ENCODE peak calls at places on chromosomes 3 and 15, in six cellular contexts. D is GM12864, Y is endothelial cell, O is kidney epithelial cell, V is lower leg skin, B is RWPE1. H is an unnamed sample.

GRCh38 chr3:9715764-9716437 is 12.3 kb downstream of the CPNE9 start:
- DNase-seq in D (no peak), Y (no peak), O (peak; percentile 38), V (peak; percentile 93), B (peak; percentile 80), H (peak; percentile 29)

GRCh38 chr15:42080585-42081462 is 13.5 kb downstream of the PLA2G4D start:
- DNase-seq in D (no peak), Y (no peak), O (no peak), V (peak; percentile 79), B (no peak), H (no peak)

GRCh38 chr15:81357178-81357686 is 16.8 kb downstream of the TMC3 start:
- DNase-seq in D (no peak), Y (no peak), O (no peak), V (no peak), B (no peak), H (no peak)

GRCh38 chr15:52787123-52787503 is 3.0 kb downstream of the ONECUT1 start:
- DNase-seq in D (no peak), Y (no peak), O (no peak), V (no peak), B (no peak), H (no peak)

GRCh38 chr3:150367771-150368170 is 40.3 kb upstream of the TSC22D2 start:
- DNase-seq in D (no peak), Y (no peak), O (no peak), V (no peak), B (no peak), H (no peak)

GRCh38 chr3:42061711-42062408 is 29.3 kb upstream of the TRAK1 start:
- DNase-seq in D (no peak), Y (no peak), O (no peak), V (peak; percentile 95), B (peak; percentile 87), H (peak; percentile 52)

GRCh38 chr3:9955067-9955502 is 2.9 kb upstream of the PRRT3 start:
- DNase-seq in D (no peak), Y (no peak), O (no peak), V (no peak), B (peak; percentile 18), H (no peak)

GRCh38 chr3:24160424-24160823 is 215.3 kb downstream of the NR1D2 start:
- DNase-seq in D (no peak), Y (peak; percentile 35), O (no peak), V (no peak), B (no peak), H (no peak)

GRCh38 chr3:151859905-151860304 is 13.5 kb upstream of the SUCNR1 start:
- DNase-seq in D (no peak), Y (no peak), O (peak; percentile 69), V (no peak), B (no peak), H (no peak)

GRCh38 chr3:171696805-171697204 is 113.5 kb downstream of the PLD1 start:
- DNase-seq in D (no peak), Y (no peak), O (no peak), V (no peak), B (no peak), H (no peak)

GRCh38 chr3:185455860-185456259 is 43.0 kb downstream of the TMEM41A start:
- DNase-seq in D (no peak), Y (no peak), O (no peak), V (no peak), B (no peak), H (no peak)

GRCh38 chr3:31941230-31941632 is 39.8 kb downstream of the OSBPL10 start:
- DNase-seq in D (no peak), Y (no peak), O (no peak), V (no peak), B (peak; percentile 19), H (no peak)

GRCh38 chr15:68528891-68529290 is 49.9 kb upstream of the CORO2B start:
- DNase-seq in D (no peak), Y (no peak), O (no peak), V (no peak), B (no peak), H (no peak)

GRCh38 chr3:46359748-46360509 is 6.0 kb downstream of the CCR2 start:
- DNase-seq in D (peak; percentile 65), Y (no peak), O (peak; percentile 44), V (no peak), B (no peak), H (no peak)

GRCh38 chr3:42656680-42657610 is 3.4 kb downstream of the ZBTB47 start:
- DNase-seq in D (no peak), Y (no peak), O (no peak), V (no peak), B (no peak), H (no peak)

GRCh38 chr3:125313060-125313635 is 62.0 kb downstream of the ZNF148 start:
- DNase-seq in D (no peak), Y (no peak), O (no peak), V (no peak), B (no peak), H (no peak)

GRCh38 chr3:141336672-141337522 is 31.4 kb upstream of the ZBTB38 start:
- DNase-seq in D (peak; percentile 94), Y (no peak), O (peak; percentile 84), V (no peak), B (peak; percentile 39), H (no peak)

GRCh38 chr3:8520816-8521415 is 19.3 kb downstream of the LMCD1 start:
- DNase-seq in D (no peak), Y (no peak), O (no peak), V (no peak), B (no peak), H (no peak)

GRCh38 chr15:94703591-94703990 is 472.2 kb downstream of the MCTP2 start:
- DNase-seq in D (no peak), Y (no peak), O (no peak), V (no peak), B (peak; percentile 12), H (no peak)

GRCh38 chr3:136390574-136390973 is 140.4 kb downstream of the PCCB start:
- DNase-seq in D (no peak), Y (no peak), O (no peak), V (no peak), B (no peak), H (no peak)

GRCh38 chr15:36831915-36832310 is 252.5 kb downstream of the CDIN1 start:
- DNase-seq in D (no peak), Y (no peak), O (no peak), V (no peak), B (peak; percentile 8), H (no peak)

GRCh38 chr15:56683925-56684324 is 49.4 kb downstream of the ZNF280D start:
- DNase-seq in D (no peak), Y (peak; percentile 13), O (no peak), V (no peak), B (no peak), H (no peak)

GRCh38 chr3:197364410-197365071 is 66.1 kb upstream of the DLG1 start:
- DNase-seq in D (no peak), Y (no peak), O (no peak), V (peak; percentile 59), B (no peak), H (no peak)

GRCh38 chr3:124207873-124208473 is 216.0 kb upstream of the ROPN1 start:
- DNase-seq in D (peak; percentile 69), Y (no peak), O (no peak), V (no peak), B (no peak), H (no peak)

GRCh38 chr15:90138071-90138833 is 36.0 kb upstream of the IDH2 start:
- DNase-seq in D (no peak), Y (no peak), O (no peak), V (no peak), B (no peak), H (no peak)

GRCh38 chr15:58425834-58426233 is 6.0 kb upstream of the LIPC start:
- DNase-seq in D (no peak), Y (no peak), O (no peak), V (no peak), B (no peak), H (no peak)

GRCh38 chr3:178084938-178085816 is 451.1 kb upstream of the KCNMB2 start:
- DNase-seq in D (no peak), Y (peak; percentile 60), O (peak; percentile 57), V (peak; percentile 91), B (no peak), H (no peak)

GRCh38 chr15:52206446-52206845 is 15.3 kb upstream of the GNB5 start:
- DNase-seq in D (no peak), Y (no peak), O (no peak), V (no peak), B (no peak), H (no peak)

GRCh38 chr3:190319660-190320059 is 2.6 kb downstream of the CLDN1 start:
- DNase-seq in D (no peak), Y (no peak), O (no peak), V (no peak), B (peak; percentile 93), H (no peak)

GRCh38 chr3:52265387-52265786 is 13.1 kb downstream of the WDR82 start:
- DNase-seq in D (no peak), Y (no peak), O (no peak), V (no peak), B (no peak), H (no peak)

GRCh38 chr15:62071711-62072308 is 5.0 kb downstream of the C2CD4A start:
- DNase-seq in D (no peak), Y (no peak), O (no peak), V (no peak), B (no peak), H (no peak)
- TF ChIP-seq CTCF in D (peak; percentile 57), Y (peak; percentile 73), O (peak; percentile 53), V (no peak), B (peak; percentile 86), H (peak; percentile 31)

GRCh38 chr15:44735482-44736260 is 657 bp upstream of the TRIM69 start:
- DNase-seq in D (no peak), Y (no peak), O (no peak), V (no peak), B (no peak), H (no peak)

GRCh38 chr15:44736261-44736765 is at the start of gene TRIM69:
- DNase-seq in D (no peak), Y (no peak), O (no peak), V (no peak), B (no peak), H (no peak)

GRCh38 chr15:44734839-44735481 is 1.4 kb upstream of the TRIM69 start:
- DNase-seq in D (no peak), Y (no peak), O (no peak), V (no peak), B (no peak), H (no peak)

GRCh38 chr15:44738340-44738984 is 2.1 kb downstream of the TRIM69 start:
- DNase-seq in D (no peak), Y (no peak), O (no peak), V (no peak), B (peak; percentile 51), H (no peak)
- TF ChIP-seq CTCF in D (peak; percentile 58), Y (peak; percentile 71), O (peak; percentile 66), V (no peak), B (peak; percentile 85), H (peak; percentile 25)

DNA sequence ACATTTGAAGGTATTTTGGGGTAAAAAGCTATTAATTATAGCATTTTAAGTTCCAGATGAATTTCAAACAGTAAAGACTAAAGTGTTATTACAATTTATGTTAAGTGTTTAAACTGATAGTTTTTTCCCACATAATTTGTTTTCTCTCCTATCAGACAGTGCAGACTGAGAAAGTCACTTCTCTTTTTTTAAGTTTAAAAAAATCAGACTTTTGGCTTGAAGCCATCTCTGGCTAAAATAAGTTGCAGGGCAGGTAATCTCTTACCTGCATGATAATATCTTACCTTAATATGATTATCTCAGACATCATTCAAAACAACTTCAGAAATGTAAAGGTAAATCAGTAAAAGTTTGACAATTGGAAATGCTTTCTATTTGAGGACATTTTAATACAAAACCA is 21.5 kb upstream of the RAB6B start:
- DNase-seq in D (no peak), Y (no peak), O (no peak), V (no peak), B (no peak), H (no peak)
- TF ChIP-seq CTCF in D (no peak), Y (no peak), O (no peak), V (no peak), B (no peak), H (no peak)

GRCh38 chr15:32029862-32030781 is at the start of gene CHRNA7:
- DNase-seq in D (no peak), Y (peak; percentile 72), O (no peak), V (peak; percentile 87), B (peak; percentile 71), H (no peak)
- TF ChIP-seq CTCF in D (peak; percentile 30), Y (peak; percentile 26), O (peak; percentile 29), V (no peak), B (peak; percentile 19), H (peak; percentile 34)